ENCODE peak calls at places on chromosomes 1 and 21, in eight cellular contexts. S is tibial artery, Q is GM23338, B is thoracic aorta, P is body of pancreas, G is OCI-LY7, T is sigmoid colon, Z is neural progenitor cell. E is an unnamed sample.

GRCh38 chr1:2311184-2312032 is 79.9 kb downstream of the MORN1 start:
- DNase-seq in S (peak; percentile 72), Q (peak; percentile 89), B (no peak), P (peak; percentile 57), G (peak; percentile 68), T (peak; percentile 91), Z (peak; percentile 86), E (peak; percentile 23)

GRCh38 chr1:160597705-160598104 is 18.4 kb upstream of the CD84 start:
- DNase-seq in S (no peak), Q (no peak), B (no peak), P (no peak), G (no peak), T (no peak), Z (no peak), E (no peak)

GRCh38 chr1:186828612-186829542 is at the start of gene PLA2G4A:
- DNase-seq in S (peak; percentile 69), Q (peak; percentile 83), B (no peak), P (peak; percentile 45), G (no peak), T (peak; percentile 70), Z (peak; percentile 68), E (peak; percentile 81)

GRCh38 chr1:227776277-227776676 is 39.2 kb upstream of the PRSS38 start:
- DNase-seq in S (no peak), Q (no peak), B (no peak), P (no peak), G (no peak), T (peak; percentile 28), Z (no peak), E (peak; percentile 42)

GRCh38 chr1:84774674-84775548 is 84.7 kb upstream of the SSX2IP start:
- DNase-seq in S (no peak), Q (peak; percentile 79), B (no peak), P (no peak), G (no peak), T (no peak), Z (peak; percentile 33), E (peak; percentile 25)

GRCh38 chr1:8814870-8815269 is 2.6 kb downstream of the RERE start:
- DNase-seq in S (no peak), Q (peak; percentile 80), B (no peak), P (peak; percentile 54), G (peak; percentile 27), T (no peak), Z (peak; percentile 72), E (peak; percentile 39)

GRCh38 chr1:218439541-218440295 is 94.6 kb downstream of the TGFB2 start:
- DNase-seq in S (peak; percentile 45), Q (peak; percentile 21), B (no peak), P (no peak), G (no peak), T (peak; percentile 69), Z (peak; percentile 21), E (no peak)

GRCh38 chr1:156391145-156391677 is 22.2 kb downstream of the RHBG start:
- DNase-seq in S (no peak), Q (no peak), B (no peak), P (no peak), G (no peak), T (no peak), Z (peak; percentile 54), E (no peak)

GRCh38 chr1:205451202-205451601 is 4.6 kb downstream of the BLACAT1 start:
- DNase-seq in S (no peak), Q (peak; percentile 75), B (no peak), P (no peak), G (no peak), T (no peak), Z (peak; percentile 81), E (no peak)

GRCh38 chr1:198167436-198167934 is 10.7 kb downstream of the NEK7 start:
- DNase-seq in S (no peak), Q (no peak), B (no peak), P (no peak), G (peak; percentile 33), T (no peak), Z (no peak), E (peak; percentile 83)

GRCh38 chr21:31397515-31397926 is 53.5 kb upstream of the TIAM1 start:
- DNase-seq in S (no peak), Q (no peak), B (no peak), P (no peak), G (peak; percentile 21), T (no peak), Z (no peak), E (no peak)

GRCh38 chr1:156420209-156421061 is 51.4 kb downstream of the RHBG start:
- DNase-seq in S (no peak), Q (peak; percentile 70), B (no peak), P (peak; percentile 26), G (no peak), T (no peak), Z (peak; percentile 54), E (no peak)

GRCh38 chr1:27097484-27097917 is 57.4 kb downstream of the SLC9A1 start:
- DNase-seq in S (peak; percentile 71), Q (peak; percentile 84), B (no peak), P (peak; percentile 78), G (peak; percentile 72), T (peak; percentile 92), Z (peak; percentile 76), E (peak; percentile 72)

GRCh38 chr1:92483442-92484170 is 3.1 kb downstream of the GFI1 start:
- DNase-seq in S (no peak), Q (peak; percentile 79), B (no peak), P (peak; percentile 82), G (no peak), T (no peak), Z (peak; percentile 66), E (no peak)

GRCh38 chr1:203035111-203036000 is 9.1 kb downstream of the PPFIA4 start:
- DNase-seq in S (no peak), Q (peak; percentile 41), B (no peak), P (no peak), G (no peak), T (no peak), Z (no peak), E (no peak)

GRCh38 chr1:119554188-119554587 is 47.2 kb downstream of the HSD3B1 start:
- DNase-seq in S (no peak), Q (no peak), B (no peak), P (peak; percentile 75), G (no peak), T (no peak), Z (no peak), E (no peak)

GRCh38 chr1:113101588-113101987 is 28.6 kb downstream of the LRIG2 start:
- DNase-seq in S (no peak), Q (no peak), B (no peak), P (no peak), G (no peak), T (no peak), Z (no peak), E (peak; percentile 73)
- H3K36me3 ChIP-seq in S (peaks cover 86% of the 10 kb centered on the region), Q (peaks cover 78% of the 10 kb centered on the region), B (peaks cover 58% of the 10 kb centered on the region), P (peaks cover 25% of the 10 kb centered on the region), G (peaks cover 89% of the 10 kb centered on the region), T (peaks cover 24% of the 10 kb centered on the region), Z (peaks cover 31% of the 10 kb centered on the region), E (peaks cover 10% of the 10 kb centered on the region)

DNA sequence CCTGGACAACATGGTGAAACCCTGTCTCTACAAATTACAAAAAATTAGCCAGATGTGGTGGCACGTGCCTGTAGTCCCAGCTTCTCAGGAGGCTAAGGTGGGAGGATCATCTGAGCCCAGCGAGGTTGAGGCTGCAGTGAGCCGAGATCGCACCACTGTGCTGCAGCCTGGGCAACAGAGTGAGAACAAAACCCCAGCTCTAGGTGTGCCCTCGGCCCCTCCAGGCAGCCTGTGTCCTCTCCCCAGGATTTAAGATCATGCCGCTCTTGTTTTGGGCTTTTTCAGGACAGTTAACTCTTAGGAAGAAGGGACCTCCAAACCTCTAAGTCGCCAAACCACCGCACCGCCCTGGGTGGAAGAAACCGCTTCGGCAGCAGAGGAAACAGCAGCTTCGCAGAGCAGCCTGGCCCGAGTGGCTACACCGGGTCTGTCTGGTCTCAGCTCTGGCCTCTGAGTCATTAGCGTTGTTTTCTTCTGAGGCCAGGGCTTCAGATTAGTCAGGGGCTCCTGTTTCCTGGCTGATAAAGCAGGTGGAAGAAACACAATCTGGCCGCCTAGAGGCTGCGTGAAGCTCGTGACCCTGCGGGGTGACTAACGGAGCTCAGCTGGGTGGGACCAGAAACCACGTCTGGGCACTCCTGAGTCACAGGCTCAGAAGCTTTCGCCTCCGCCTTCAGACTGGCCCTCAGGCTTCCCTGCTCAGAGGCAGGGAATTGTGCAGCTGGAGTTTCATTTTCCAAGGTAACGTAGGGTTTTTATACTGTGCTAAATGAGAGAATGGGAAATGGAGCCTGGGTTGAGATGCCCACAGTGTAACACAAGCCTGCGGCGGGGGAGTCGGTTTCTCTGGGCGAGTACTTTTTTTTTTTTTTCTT is 44.7 kb downstream of the CHAF1B start:
- DNase-seq in S (peak; percentile 89), Q (peak; percentile 79), B (peak; percentile 84), P (peak; percentile 67), G (no peak), T (peak; percentile 90), Z (peak; percentile 68), E (peak; percentile 100)
- TF ChIP-seq CTCF in S (peak; percentile 27), Q (no peak), B (no peak), P (no peak), G (no peak), T (no peak), Z (peak; percentile 22), E (peak; percentile 28)

GRCh38 chr1:10324627-10325026 is 74.2 kb upstream of the PGD start:
- DNase-seq in S (no peak), Q (no peak), B (no peak), P (no peak), G (no peak), T (no peak), Z (no peak), E (no peak)
- H3K36me3 ChIP-seq in S (peaks cover 35% of the 10 kb centered on the region), Q (peaks cover 11% of the 10 kb centered on the region), B (peaks cover 12% of the 10 kb centered on the region), P (peaks cover 13% of the 10 kb centered on the region), G (no peaks in the 10 kb centered on the region), T (no peaks in the 10 kb centered on the region), Z (peaks cover 15% of the 10 kb centered on the region), E (peaks cover 6% of the 10 kb centered on the region)

GRCh38 chr1:41475346-41475745 is 9.1 kb downstream of the EDN2 start:
- DNase-seq in S (no peak), Q (no peak), B (no peak), P (no peak), G (no peak), T (no peak), Z (no peak), E (no peak)

GRCh38 chr1:41475859-41476567 is 8.5 kb downstream of the EDN2 start:
- DNase-seq in S (no peak), Q (no peak), B (no peak), P (no peak), G (no peak), T (no peak), Z (no peak), E (peak; percentile 67)

GRCh38 chr1:41471658-41472057 is 12.8 kb downstream of the EDN2 start:
- DNase-seq in S (no peak), Q (no peak), B (no peak), P (no peak), G (no peak), T (no peak), Z (no peak), E (no peak)

GRCh38 chr1:41474490-41475271 is 9.8 kb downstream of the EDN2 start:
- DNase-seq in S (peak; percentile 46), Q (peak; percentile 28), B (no peak), P (peak; percentile 78), G (no peak), T (peak; percentile 89), Z (peak; percentile 72), E (no peak)

DNA sequence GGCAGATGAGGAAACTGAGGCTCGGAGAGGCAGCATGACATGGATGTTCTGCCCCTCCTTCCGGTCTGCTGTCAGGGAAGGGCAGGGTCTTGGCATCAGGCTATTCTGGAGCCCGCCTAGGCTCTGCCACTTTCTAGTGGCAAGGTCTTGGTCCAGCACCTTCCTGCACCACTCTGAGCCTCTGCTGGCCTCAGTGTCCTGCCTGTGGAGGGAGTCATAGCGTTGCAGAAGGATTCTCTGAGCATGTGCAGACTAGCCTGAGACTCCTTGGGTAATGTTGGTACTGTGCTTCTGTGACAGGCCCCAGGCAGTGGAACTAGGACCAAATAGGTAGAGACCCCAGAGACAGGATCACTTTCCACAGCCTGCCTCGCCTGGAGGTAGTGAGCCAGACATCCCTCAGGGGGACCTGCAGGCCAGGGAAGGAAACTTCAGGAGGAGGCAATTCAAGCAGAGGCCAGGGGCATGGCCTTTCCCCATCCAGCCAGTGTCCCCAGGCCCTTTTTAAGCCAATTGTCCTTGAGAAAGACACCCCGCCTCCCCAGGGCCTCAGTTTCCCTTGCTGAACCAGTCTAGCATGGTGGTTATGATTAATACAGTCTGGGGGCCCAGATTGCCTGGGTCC is 10.6 kb downstream of the EDN2 start:
- DNase-seq in S (no peak), Q (no peak), B (no peak), P (no peak), G (no peak), T (no peak), Z (no peak), E (peak; percentile 67)
- TF ChIP-seq CTCF in S (no peak), Q (no peak), B (no peak), P (no peak), G (no peak), T (no peak), Z (no peak), E (peak; percentile 45)

E was measured in bronchial epithelial cell.